ENCODE peak calls at places on chromosomes 5 and 9, in six cellular contexts. C is MM.1S, A is fibroblast of the aortic adventitia, Z is cardiac fibroblast, G is mucosa of descending colon, S is GM12878. T is an unnamed sample.

GRCh38 chr9:4921449-4921848 is 63.6 kb upstream of the JAK2 start:
- DNase-seq in C (no peak), A (no peak), Z (no peak), G (no peak), S (no peak), T (no peak)

GRCh38 chr9:134053401-134053871 is 14.4 kb downstream of the BRD3 start:
- DNase-seq in C (no peak), A (no peak), Z (no peak), G (peak; percentile 42), S (no peak), T (no peak)

GRCh38 chr9:105656131-105656921 is 5.9 kb upstream of the TAL2 start:
- DNase-seq in C (peak; percentile 10), A (no peak), Z (no peak), G (no peak), S (no peak), T (no peak)

GRCh38 chr9:92807757-92808725 is 43.4 kb upstream of the BICD2 start:
- DNase-seq in C (peak; percentile 60), A (no peak), Z (no peak), G (no peak), S (no peak), T (no peak)

GRCh38 chr5:135842737-135843136 is 8.3 kb downstream of the SLC25A48 start:
- DNase-seq in C (no peak), A (no peak), Z (no peak), G (no peak), S (no peak), T (no peak)

GRCh38 chr9:96139592-96140251 is 162.3 kb downstream of the HSD17B3 start:
- DNase-seq in C (no peak), A (peak; percentile 74), Z (peak; percentile 82), G (peak; percentile 62), S (no peak), T (peak; percentile 84)

GRCh38 chr9:113376634-113377531 is at the start of gene HDHD3:
- DNase-seq in C (peak; percentile 89), A (peak; percentile 57), Z (peak; percentile 79), G (peak; percentile 94), S (peak; percentile 40), T (peak; percentile 73)

GRCh38 chr9:18721267-18722079 is 247.5 kb downstream of the ADAMTSL1 start:
- DNase-seq in C (no peak), A (no peak), Z (no peak), G (no peak), S (no peak), T (no peak)

GRCh38 chr9:82549174-82549821 is 513.6 kb downstream of the RASEF start:
- DNase-seq in C (no peak), A (no peak), Z (no peak), G (no peak), S (no peak), T (no peak)

GRCh38 chr9:120931278-120932085 is 4.9 kb upstream of the TRAF1 start:
- DNase-seq in C (peak; percentile 79), A (peak; percentile 77), Z (peak; percentile 80), G (no peak), S (peak; percentile 93), T (peak; percentile 74)

GRCh38 chr5:44729536-44729935 is 79.2 kb upstream of the MRPS30 start:
- DNase-seq in C (no peak), A (peak; percentile 25), Z (no peak), G (no peak), S (no peak), T (no peak)

GRCh38 chr5:36374275-36374862 is 72.7 kb upstream of the RANBP3L start:
- DNase-seq in C (no peak), A (peak; percentile 79), Z (peak; percentile 80), G (no peak), S (no peak), T (peak; percentile 89)

GRCh38 chr5:149428032-149428431 is 48.9 kb upstream of the IL17B start:
- DNase-seq in C (no peak), A (no peak), Z (no peak), G (no peak), S (no peak), T (no peak)

GRCh38 chr5:149432377-149432776 is 53.3 kb upstream of the IL17B start:
- DNase-seq in C (no peak), A (no peak), Z (no peak), G (no peak), S (no peak), T (no peak)

GRCh38 chr5:149432861-149433462 is 53.9 kb upstream of the IL17B start:
- DNase-seq in C (no peak), A (no peak), Z (no peak), G (no peak), S (no peak), T (no peak)

GRCh38 chr5:149427374-149427773 is 48.3 kb upstream of the IL17B start:
- DNase-seq in C (no peak), A (no peak), Z (no peak), G (no peak), S (no peak), T (no peak)

DNA sequence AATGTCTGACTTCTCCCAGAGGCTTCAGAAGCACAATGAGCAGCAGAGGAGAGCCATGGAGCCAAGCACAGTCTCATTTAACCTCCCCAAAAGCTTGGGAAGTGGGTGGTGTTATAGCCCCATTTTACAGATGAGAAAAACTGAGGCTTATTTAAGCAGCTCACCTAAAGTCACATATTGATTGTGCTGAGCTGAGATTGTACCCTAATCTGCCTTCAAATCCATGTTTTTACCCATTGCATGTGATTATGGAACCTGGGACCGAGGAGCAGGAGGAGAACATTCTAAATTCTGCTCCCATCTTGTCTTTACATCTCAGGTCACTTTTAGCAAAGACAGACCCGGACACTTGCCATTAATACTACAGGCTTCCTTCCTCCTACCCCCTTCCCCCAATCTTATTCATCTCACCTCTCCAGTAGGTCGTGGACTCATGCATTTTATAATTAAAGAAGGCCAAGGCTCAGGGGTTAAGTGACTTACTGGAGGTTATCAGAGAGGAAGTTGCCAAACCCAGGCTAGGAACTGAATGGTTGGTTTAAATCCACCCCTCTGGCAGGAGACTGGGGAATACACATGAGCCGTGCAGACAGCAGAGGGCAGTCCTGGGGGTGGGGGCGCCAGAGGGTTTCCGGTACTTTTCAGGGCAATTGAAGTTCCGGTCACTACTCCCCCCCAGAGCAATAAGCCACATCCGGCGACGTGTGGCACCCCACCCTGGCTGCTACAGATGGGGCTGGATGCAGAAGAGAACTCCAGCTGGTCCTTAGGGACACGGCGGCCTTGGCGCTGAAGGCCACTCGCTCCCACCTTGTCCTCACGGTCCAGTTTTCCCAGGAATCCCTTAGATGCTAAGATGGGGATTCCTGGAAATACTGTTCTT is 51.0 kb upstream of the IL17B start:
- DNase-seq in C (no peak), A (no peak), Z (peak; percentile 78), G (no peak), S (no peak), T (no peak)
- TF ChIP-seq CTCF in C (no peak), A (peak; percentile 42), Z (peak; percentile 26), G (no peak), S (no peak), T (peak; percentile 20)

DNA sequence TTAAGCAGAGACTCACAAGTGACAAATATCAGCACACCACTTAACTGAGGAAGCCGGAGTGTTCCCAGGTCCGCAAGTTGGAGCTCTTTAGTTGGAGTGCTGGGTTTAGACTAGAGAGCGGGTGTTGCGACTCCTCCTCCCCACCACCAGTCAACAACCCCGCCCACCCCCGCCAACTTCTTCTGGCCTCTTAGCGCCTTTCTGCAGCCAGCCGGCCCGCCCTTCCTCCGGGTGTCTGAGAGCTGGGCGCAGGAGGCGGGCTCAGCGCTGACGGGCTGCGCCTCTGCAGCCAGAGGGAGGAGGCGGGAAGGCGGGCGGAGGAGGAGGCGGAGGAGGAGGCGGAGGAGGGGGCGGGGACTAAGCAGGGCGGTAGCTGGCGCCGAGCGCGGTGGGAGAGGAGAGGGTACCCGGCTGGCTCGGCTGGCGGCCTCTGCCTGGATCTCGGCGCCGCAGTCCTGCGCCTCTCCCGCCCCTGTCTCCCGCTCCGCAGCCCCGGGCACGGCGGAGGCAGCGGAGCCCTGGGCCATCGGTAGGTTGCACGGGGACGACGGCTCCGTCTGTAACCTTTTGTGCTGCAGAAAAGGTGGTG is at the start of gene MACIR:
- DNase-seq in C (peak; percentile 99), A (peak; percentile 96), Z (peak; percentile 99), G (peak; percentile 99), S (peak; percentile 88), T (peak; percentile 99)
- TF ChIP-seq CTCF in C (no peak), A (peak; percentile 1), Z (no peak), G (peak; percentile 27), S (no peak), T (no peak)

DNA sequence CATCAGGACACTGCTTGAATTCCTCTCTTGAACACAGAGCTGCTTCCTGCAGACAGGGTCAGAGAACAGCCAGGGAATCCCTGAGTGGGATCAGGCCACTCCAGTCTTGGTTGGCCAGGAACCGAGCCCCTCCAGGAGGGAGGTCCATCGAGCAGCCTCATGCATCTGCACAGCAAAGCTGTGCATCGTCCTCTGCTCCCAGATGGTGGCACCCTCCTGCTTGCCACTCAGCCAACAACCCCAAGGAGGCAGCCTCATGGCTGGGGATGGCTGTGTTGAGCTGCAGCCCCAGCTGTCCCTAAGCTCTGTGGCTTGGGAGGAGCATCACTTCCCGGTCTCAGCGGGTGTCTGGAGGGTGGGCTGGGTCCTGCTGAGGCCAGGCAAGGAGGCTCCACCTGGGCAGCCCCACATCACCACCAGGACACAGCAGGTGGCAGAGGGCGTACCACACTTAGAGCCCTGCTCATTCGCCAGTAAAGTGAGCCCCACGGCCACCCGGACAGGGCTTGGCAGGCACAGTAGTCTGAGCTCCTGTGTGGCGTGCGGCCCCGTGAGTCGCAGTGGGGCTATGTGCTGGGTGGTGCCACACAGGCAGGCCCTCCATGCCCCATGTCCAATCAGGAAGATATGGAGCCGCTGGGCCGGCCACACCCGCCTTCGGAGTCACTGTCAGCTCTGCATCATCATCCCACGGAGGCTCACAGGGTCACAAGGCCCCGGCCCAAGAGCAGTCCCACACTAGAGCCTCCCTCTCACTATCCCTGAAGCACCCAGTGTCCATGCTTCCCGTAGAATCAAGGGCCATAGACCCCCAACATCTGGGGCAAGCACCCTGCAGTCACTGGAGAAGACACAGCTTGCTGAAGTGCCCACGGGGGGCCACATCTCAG is 11.9 kb downstream of the LPCAT1 start:
- DNase-seq in C (no peak), A (peak; percentile 57), Z (no peak), G (peak; percentile 46), S (no peak), T (peak; percentile 37)
- TF ChIP-seq CTCF in C (peak; percentile 14), A (peak; percentile 31), Z (peak; percentile 33), G (no peak), S (peak; percentile 21), T (peak; percentile 41)

GRCh38 chr9:78114581-78114980 is 83.0 kb upstream of the GNAQ start:
- DNase-seq in C (no peak), A (no peak), Z (no peak), G (no peak), S (no peak), T (no peak)

GRCh38 chr9:78109075-78109474 is 77.5 kb upstream of the GNAQ start:
- DNase-seq in C (no peak), A (no peak), Z (no peak), G (no peak), S (no peak), T (no peak)

GRCh38 chr9:78118742-78119473 is 87.3 kb upstream of the GNAQ start:
- DNase-seq in C (no peak), A (peak; percentile 66), Z (peak; percentile 58), G (no peak), S (peak; percentile 35), T (peak; percentile 16)

GRCh38 chr9:78112004-78112403 is 80.4 kb upstream of the GNAQ start:
- DNase-seq in C (no peak), A (no peak), Z (no peak), G (no peak), S (no peak), T (no peak)

DNA sequence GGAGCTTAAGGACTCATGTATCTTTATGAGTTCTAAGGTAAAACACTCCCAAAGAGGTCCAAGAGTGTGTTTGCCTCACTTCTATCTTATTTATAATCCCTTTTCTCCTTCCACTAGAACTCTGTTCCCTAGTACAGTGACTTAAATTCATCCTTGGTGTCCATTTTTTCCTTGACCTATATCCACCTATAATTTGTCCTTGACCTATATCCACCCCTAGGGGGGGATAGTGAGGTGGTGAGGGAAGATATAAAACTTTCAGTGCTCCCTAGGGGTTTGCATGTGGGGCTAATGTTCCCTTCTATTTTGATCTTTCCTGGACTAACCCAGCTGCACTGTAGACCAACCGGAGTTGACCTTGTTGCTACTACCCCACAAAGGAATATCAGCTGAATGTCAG is 83.5 kb upstream of the GNAQ start:
- DNase-seq in C (peak; percentile 35), A (peak; percentile 5), Z (no peak), G (no peak), S (no peak), T (no peak)
- TF ChIP-seq CTCF in C (peak; percentile 73), A (peak; percentile 44), Z (peak; percentile 48), G (no peak), S (peak; percentile 55), T (peak; percentile 34)